ENCODE peak calls at places on chromosomes 12 and 14, in six cellular contexts. C is adrenal gland, Y is fibroblast of pulmonary artery, Q is epithelial cell of esophagus, X is stomach, M is GM23338. A is an unnamed sample.

GRCh38 chr12:100163416-100164152 is 20.9 kb upstream of the BLTP3B start:
- DNase-seq in C (peak), Y (peak), Q (peak), X (peak), M (peak), A (peak)

GRCh38 chr12:116434155-116435065 is 124.8 kb upstream of the MAP1LC3B2 start:
- DNase-seq in C (peak), Y (peak), Q (peak), X (peak), M (peak), A (peak)

GRCh38 chr14:91912035-91912434 is 35.5 kb downstream of the FBLN5 start:
- DNase-seq in C (no peak), Y (no peak), Q (no peak), X (no peak), M (no peak), A (no peak)

GRCh38 chr12:19971396-19971802 is 396.9 kb upstream of the PDE3A start:
- DNase-seq in C (no peak), Y (peak), Q (no peak), X (no peak), M (peak), A (peak)

GRCh38 chr12:47878293-47878917 is 26.4 kb downstream of the VDR start:
- DNase-seq in C (no peak), Y (no peak), Q (no peak), X (no peak), M (no peak), A (no peak)

GRCh38 chr12:106681210-106681609 is 93.3 kb upstream of the RIC8B start:
- DNase-seq in C (no peak), Y (no peak), Q (no peak), X (no peak), M (no peak), A (no peak)

GRCh38 chr12:3250034-3250433 is 172.9 kb downstream of the TSPAN9 start:
- DNase-seq in C (no peak), Y (no peak), Q (no peak), X (no peak), M (no peak), A (no peak)

GRCh38 chr14:29156096-29156495 is 389.5 kb downstream of the FOXG1 start:
- DNase-seq in C (no peak), Y (no peak), Q (no peak), X (no peak), M (no peak), A (no peak)

GRCh38 chr12:26732010-26732908 is 100.7 kb downstream of the ITPR2 start:
- DNase-seq in C (no peak), Y (no peak), Q (no peak), X (no peak), M (no peak), A (no peak)

GRCh38 chr14:78673845-78674244 is 503.7 kb downstream of the NRXN3 start:
- DNase-seq in C (no peak), Y (no peak), Q (no peak), X (no peak), M (no peak), A (no peak)

GRCh38 chr14:97851438-97851995 is 1054.3 kb downstream of the VRK1 start:
- DNase-seq in C (no peak), Y (no peak), Q (no peak), X (no peak), M (no peak), A (no peak)

GRCh38 chr14:55556929-55557623 is 22.9 kb upstream of the KTN1 start:
- DNase-seq in C (peak), Y (peak), Q (peak), X (peak), M (no peak), A (peak)

GRCh38 chr14:102442241-102443211 is 67.0 kb downstream of the ANKRD9 start:
- DNase-seq in C (no peak), Y (no peak), Q (peak), X (no peak), M (no peak), A (peak)

GRCh38 chr14:24145700-24146621 is at the start of gene PSME2:
- DNase-seq in C (no peak), Y (no peak), Q (no peak), X (no peak), M (no peak), A (peak)

GRCh38 chr12:19138551-19139344 is 9.2 kb downstream of the PLEKHA5 start:
- DNase-seq in C (no peak), Y (no peak), Q (peak), X (no peak), M (no peak), A (no peak)

GRCh38 chr14:80549141-80549540 is 337.8 kb upstream of the DIO2 start:
- DNase-seq in C (no peak), Y (peak), Q (peak), X (no peak), M (no peak), A (no peak)

GRCh38 chr12:88255224-88255623 is 113.1 kb downstream of the TMTC3 start:
- DNase-seq in C (no peak), Y (no peak), Q (no peak), X (no peak), M (no peak), A (no peak)

GRCh38 chr12:65891987-65892481 is 67.8 kb downstream of the HMGA2 start:
- DNase-seq in C (peak), Y (peak), Q (peak), X (peak), M (no peak), A (peak)

GRCh38 chr12:32454866-32455265 is 55.5 kb downstream of the FGD4 start:
- DNase-seq in C (no peak), Y (peak), Q (no peak), X (no peak), M (peak), A (no peak)

GRCh38 chr12:67048371-67048770 is 220.8 kb upstream of the CAND1 start:
- DNase-seq in C (no peak), Y (no peak), Q (peak), X (no peak), M (no peak), A (no peak)

GRCh38 chr14:99334277-99334676 is 62.3 kb upstream of the BCL11B start:
- DNase-seq in C (no peak), Y (no peak), Q (no peak), X (no peak), M (no peak), A (no peak)

GRCh38 chr12:127957001-127957660 is 309.8 kb upstream of the TMEM132C start:
- DNase-seq in C (no peak), Y (no peak), Q (no peak), X (no peak), M (no peak), A (no peak)

GRCh38 chr12:52070243-52070925 is 606 bp downstream of the ATG101 start:
- DNase-seq in C (no peak), Y (no peak), Q (peak), X (no peak), M (peak), A (no peak)

GRCh38 chr14:22112004-22112403 is 438.4 kb upstream of the OR4E1 start:
- DNase-seq in C (no peak), Y (no peak), Q (peak), X (no peak), M (peak), A (peak)

GRCh38 chr14:79842270-79842669 is 369.0 kb downstream of the DIO2 start:
- DNase-seq in C (peak), Y (peak), Q (peak), X (no peak), M (no peak), A (no peak)

GRCh38 chr14:36442824-36443241 is 77.2 kb downstream of the NKX2-1 start:
- DNase-seq in C (no peak), Y (no peak), Q (no peak), X (no peak), M (peak), A (no peak)

GRCh38 chr12:6464531-6464930 is 5.9 kb downstream of the VAMP1 start:
- DNase-seq in C (no peak), Y (no peak), Q (no peak), X (no peak), M (no peak), A (no peak)

GRCh38 chr12:67056329-67056728 is 212.8 kb upstream of the CAND1 start:
- DNase-seq in C (no peak), Y (no peak), Q (peak), X (no peak), M (no peak), A (no peak)

DNA sequence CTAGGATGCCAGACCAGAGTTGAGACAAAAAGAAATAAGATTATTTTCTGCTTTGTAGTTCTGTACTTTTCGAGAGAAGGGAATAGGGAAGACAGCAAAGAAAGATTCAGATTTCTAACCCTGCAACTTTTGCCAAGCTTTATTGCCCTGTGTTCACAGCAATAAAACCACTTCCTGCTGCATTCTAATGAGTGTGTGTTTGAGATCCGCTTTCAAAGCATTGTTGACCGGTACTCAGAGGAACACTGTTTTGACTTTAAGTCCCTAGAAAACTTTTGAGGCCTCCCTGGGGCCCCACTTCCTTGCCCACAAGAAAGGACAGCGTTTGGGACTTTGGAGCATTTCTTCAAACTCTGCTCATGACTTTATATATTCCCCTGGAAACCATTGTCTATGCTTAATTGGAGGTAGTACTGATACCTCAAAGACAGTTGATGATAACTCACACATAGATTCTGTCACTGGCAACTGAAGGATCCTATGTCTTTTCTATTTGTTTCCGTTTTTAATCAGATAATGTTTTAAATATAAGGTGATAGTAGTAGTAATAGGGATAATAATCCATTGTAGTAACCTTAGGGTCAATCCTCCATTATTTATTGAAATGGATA is 1.3 kb downstream of the RNASE6 start:
- DNase-seq in C (no peak), Y (no peak), Q (no peak), X (no peak), M (peak), A (peak)
- H3K4me3 ChIP-seq in C (no peak), Y (no peak), Q (no peak), X (no peak), M (peak), A (no peak)

GRCh38 chr12:21945002-21945401 is 3.8 kb upstream of the ABCC9 start:
- DNase-seq in C (no peak), Y (no peak), Q (no peak), X (no peak), M (no peak), A (no peak)

GRCh38 chr12:21946983-21947382 is 5.8 kb upstream of the ABCC9 start:
- DNase-seq in C (no peak), Y (no peak), Q (no peak), X (no peak), M (no peak), A (no peak)

DNA sequence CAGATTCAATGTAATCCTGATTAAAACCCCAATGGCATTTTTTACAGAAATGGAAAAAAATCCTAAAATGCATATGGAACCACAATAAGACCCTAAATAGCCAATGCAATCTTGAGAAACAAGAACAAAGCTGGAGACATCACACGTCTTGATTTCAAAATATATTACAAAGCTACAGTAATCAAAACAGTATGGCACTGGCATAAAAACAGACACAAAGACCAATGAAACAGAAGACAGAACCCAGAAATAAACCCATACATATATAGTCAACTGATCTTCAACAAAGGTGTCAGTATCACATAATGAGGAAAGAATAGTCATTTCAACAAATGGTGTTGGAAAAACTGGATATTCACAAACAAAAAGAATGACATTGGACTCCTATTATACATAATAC is 9.4 kb upstream of the ABCC9 start:
- DNase-seq in C (no peak), Y (no peak), Q (no peak), X (no peak), M (no peak), A (no peak)
- H3K4me3 ChIP-seq in C (no peak), Y (no peak), Q (no peak), X (no peak), M (no peak), A (no peak)

DNA sequence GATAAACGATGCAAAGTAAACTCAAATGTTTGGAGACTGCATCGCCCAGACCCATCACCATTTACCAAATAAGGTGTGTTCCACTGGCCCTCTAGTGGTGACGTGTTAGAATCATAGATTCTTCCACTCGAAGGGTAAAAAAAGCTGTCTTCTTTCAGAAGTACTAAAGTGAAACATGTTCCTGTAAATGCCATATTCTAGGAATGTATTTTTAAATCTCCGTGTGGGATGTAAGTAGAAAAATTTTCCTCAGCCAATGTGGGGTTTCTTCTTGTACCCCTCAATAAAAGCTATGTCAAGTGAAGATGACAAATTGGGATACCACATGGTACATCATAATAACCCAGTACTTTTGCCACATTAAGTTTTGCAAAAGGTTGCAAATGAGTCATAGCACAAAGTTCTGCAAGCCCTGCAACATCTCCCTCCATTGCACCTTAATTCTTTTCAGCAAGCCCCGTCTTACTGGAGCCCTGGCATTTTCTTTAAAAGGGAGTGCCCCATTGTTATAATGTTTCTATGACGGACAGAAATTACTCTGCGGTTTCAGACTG is 100.8 kb downstream of the CCER1 start:
- DNase-seq in C (no peak), Y (peak), Q (peak), X (no peak), M (peak), A (peak)
- H3K4me3 ChIP-seq in C (no peak), Y (no peak), Q (no peak), X (no peak), M (no peak), A (no peak)

GRCh38 chr12:57939291-57939690 is 2.1 kb upstream of the ATP23 start:
- DNase-seq in C (no peak), Y (peak), Q (peak), X (no peak), M (no peak), A (no peak)

GRCh38 chr12:57940052-57940914 is 1.1 kb upstream of the ATP23 start:
- DNase-seq in C (no peak), Y (no peak), Q (peak), X (no peak), M (no peak), A (peak)

GRCh38 chr12:57934804-57935203 is 6.6 kb upstream of the ATP23 start:
- DNase-seq in C (no peak), Y (no peak), Q (no peak), X (no peak), M (no peak), A (no peak)

GRCh38 chr12:57935839-57936512 is 5.4 kb upstream of the ATP23 start:
- DNase-seq in C (peak), Y (peak), Q (peak), X (peak), M (peak), A (peak)

DNA sequence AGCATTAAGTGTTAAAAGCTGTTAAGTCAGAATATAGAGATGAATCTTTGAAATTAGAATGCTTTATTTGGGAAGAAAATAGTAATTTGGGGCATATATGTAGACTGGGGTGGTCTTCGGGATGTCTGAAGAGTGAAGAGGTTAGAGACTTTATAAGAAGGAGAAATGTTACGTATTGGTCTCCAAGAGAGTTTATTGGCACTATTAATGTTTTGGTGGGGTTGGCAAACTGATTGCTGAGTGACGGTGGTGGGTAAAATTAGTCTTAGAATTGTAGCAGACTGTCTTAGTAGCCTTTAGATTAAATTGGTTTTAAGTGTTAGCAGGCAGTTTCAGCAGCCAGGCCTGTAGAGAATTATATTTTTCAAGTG is 4.9 kb upstream of the ATP23 start:
- DNase-seq in C (no peak), Y (no peak), Q (no peak), X (no peak), M (no peak), A (no peak)
- H3K4me3 ChIP-seq in C (no peak), Y (peak), Q (peak), X (peak), M (peak), A (peak)

GRCh38 chr14:58637040-58637390 is 747 bp upstream of the DACT1 start:
- DNase-seq in C (peak), Y (peak), Q (peak), X (peak), M (no peak), A (peak)
- H3K4me3 ChIP-seq in C (no peak), Y (peak), Q (peak), X (peak), M (peak), A (peak)

DNA sequence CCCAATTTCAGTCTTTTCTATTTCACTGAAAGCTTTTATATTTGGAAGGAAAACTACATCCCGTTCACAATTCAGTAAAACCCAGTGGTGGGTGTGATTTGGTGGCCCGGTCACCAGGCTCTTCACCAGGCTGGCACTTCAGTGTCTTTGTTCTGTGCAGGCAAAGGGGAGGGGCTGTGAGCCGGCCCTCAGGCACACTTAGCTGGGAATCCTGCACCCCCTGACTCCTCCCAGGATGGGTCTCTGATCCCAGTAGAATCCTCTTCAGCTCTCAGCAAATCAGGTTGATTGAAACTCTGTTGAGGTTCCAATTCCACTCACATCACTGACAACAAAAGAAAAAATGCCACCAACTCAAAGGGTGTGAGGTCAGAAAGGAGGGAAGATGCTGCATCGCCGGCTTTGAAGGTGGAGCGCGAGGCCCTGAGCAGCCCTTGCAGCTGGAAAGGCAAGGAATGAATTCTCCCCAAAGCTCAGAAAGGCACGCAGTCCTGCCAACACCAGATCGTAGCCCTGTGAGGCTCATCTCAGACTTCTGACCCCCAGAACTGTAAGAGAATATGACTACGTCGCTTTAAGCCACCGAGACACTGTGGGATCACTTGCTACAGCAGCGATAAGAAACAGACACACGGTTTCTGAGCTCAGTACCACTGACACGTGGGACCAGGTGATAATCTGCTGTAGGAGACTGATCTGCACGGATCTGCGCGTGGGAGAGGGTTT is 166.6 kb downstream of the PIWIL1 start:
- DNase-seq in C (no peak), Y (no peak), Q (no peak), X (no peak), M (no peak), A (no peak)
- H3K4me3 ChIP-seq in C (no peak), Y (no peak), Q (no peak), X (no peak), M (no peak), A (no peak)

DNA sequence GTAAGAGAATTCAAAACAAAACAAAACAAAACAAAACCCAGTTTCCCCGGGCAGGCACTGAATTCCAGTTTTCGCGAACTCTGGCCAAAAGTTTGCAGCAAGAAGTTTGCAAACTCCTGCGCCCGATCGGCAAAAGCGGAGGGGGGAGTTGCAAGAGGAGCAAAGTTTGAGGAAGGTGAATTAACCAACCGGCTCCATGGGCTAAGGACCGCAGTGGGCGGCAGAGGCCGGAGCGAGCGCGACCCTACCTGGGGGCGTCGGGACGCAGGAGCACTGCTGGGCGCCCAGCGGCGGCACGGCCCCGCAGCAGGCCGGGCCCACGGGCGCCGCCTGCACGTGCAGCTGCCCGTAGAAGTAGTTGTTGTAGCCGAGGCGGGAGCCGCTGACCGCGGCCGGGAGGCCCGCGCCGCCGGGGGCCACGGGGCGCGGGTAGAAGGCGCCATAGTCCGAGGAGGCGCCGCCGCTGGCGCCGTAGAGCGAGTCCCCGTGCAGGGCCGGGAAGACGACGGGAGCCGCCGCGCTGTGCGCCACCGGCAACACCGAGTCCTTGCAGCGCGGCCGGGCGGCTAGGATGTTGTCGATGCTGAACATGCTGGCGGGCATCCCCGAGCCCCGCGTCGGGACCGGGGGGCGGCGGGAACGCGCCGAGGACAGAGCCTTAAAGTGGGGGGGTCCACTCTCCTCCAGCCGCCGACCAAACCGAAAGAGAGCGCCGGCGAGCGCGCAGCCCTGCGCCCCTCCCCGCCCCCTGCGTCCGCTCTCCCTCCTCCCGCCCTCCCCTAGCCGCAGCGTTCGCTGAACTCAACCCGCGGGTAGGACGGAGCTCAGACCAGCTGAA is at the start of gene GSC:
- DNase-seq in C (no peak), Y (peak), Q (peak), X (peak), M (peak), A (no peak)
- H3K4me3 ChIP-seq in C (no peak), Y (peak), Q (no peak), X (peak), M (peak), A (peak)

A was measured in small intestine.